ENCODE peak calls at places on chromosomes 16 and 17, in five cellular contexts. M is astrocyte of the spinal cord, Z is NT2/D1, L is AG04450, G is HCT116. U is an unnamed sample.

GRCh38 chr17:21090889-21091618 is 35.7 kb upstream of the DHRS7B start:
- DNase-seq in G (no peak), M (no peak), L (no peak), Z (no peak), U (peak; percentile 42)

GRCh38 chr17:56835259-56835575 is 1.3 kb downstream of the DGKE start:
- DNase-seq in Z (no peak), L (no peak), M (no peak), G (no peak), U (no peak)

GRCh38 chr16:75065808-75066149 is 50.8 kb downstream of the LDHD start:
- DNase-seq in G (no peak), M (no peak), Z (no peak), L (no peak), U (no peak)

GRCh38 chr16:73176577-73177013 is 128.7 kb upstream of the ZFHX3 start:
- DNase-seq in M (peak; percentile 82), L (peak; percentile 70), Z (no peak), G (peak; percentile 48), U (peak; percentile 93)

GRCh38 chr17:5042152-5043022 is 7.2 kb upstream of the SLC52A1 start:
- DNase-seq in Z (no peak), M (no peak), L (no peak), G (no peak), U (no peak)

GRCh38 chr17:53659181-53659580 is 163.5 kb upstream of the KIF2B start:
- DNase-seq in Z (no peak), M (no peak), L (no peak), G (no peak), U (no peak)

GRCh38 chr17:71184716-71185115 is 936.1 kb upstream of the SOX9 start:
- DNase-seq in G (no peak), M (no peak), Z (no peak), L (no peak), U (no peak)

GRCh38 chr17:77613181-77613580 is 345.3 kb upstream of the TNRC6C start:
- DNase-seq in M (no peak), G (no peak), Z (no peak), L (no peak), U (no peak)

GRCh38 chr17:27860971-27861669 is 32.0 kb downstream of the LYRM9 start:
- DNase-seq in G (no peak), Z (no peak), M (no peak), L (no peak), U (no peak)

GRCh38 chr17:61011269-61011668 is 333.6 kb downstream of the BCAS3 start:
- DNase-seq in G (no peak), L (no peak), M (no peak), Z (no peak), U (no peak)

GRCh38 chr17:72609501-72609900 is 483.0 kb downstream of the SLC39A11 start:
- DNase-seq in M (peak; percentile 70), G (peak; percentile 86), L (no peak), Z (no peak), U (no peak)

GRCh38 chr16:466651-467050 is 41.2 kb downstream of the RAB11FIP3 start:
- DNase-seq in Z (no peak), L (no peak), M (no peak), G (no peak), U (no peak)

GRCh38 chr17:60421273-60422161 is 772 bp upstream of the CHCT1 start:
- DNase-seq in Z (peak; percentile 44), G (no peak), M (peak; percentile 51), L (no peak), U (peak; percentile 55)

GRCh38 chr17:2980904-2981246 is 82.5 kb downstream of the OR1D5 start:
- DNase-seq in G (no peak), M (no peak), L (no peak), Z (no peak), U (no peak)

GRCh38 chr17:57541472-57542394 is 203.4 kb downstream of the CCDC182 start:
- DNase-seq in G (peak; percentile 50), Z (no peak), L (no peak), M (peak; percentile 58), U (peak; percentile 81)

GRCh38 chr16:17223576-17223975 is 247.2 kb downstream of the XYLT1 start:
- DNase-seq in L (no peak), M (no peak), Z (no peak), G (no peak), U (no peak)

GRCh38 chr17:39166437-39167335 is 725 bp upstream of the ARL5C start:
- DNase-seq in G (no peak), Z (no peak), L (no peak), M (no peak), U (no peak)

GRCh38 chr17:61185385-61185784 is 214.3 kb upstream of the TBX2 start:
- DNase-seq in Z (no peak), L (no peak), G (no peak), M (no peak), U (no peak)

GRCh38 chr17:75753514-75754377 is 11.2 kb downstream of the GALK1 start:
- DNase-seq in M (peak; percentile 50), L (no peak), Z (no peak), G (no peak), U (peak; percentile 71)

GRCh38 chr16:74724820-74725549 is 24.3 kb upstream of the MLKL start:
- DNase-seq in L (peak; percentile 44), Z (no peak), M (peak; percentile 69), G (no peak), U (peak; percentile 76)

GRCh38 chr17:74126179-74126900 is 77.1 kb upstream of the RPL38 start:
- DNase-seq in M (no peak), Z (no peak), G (no peak), L (no peak), U (no peak)

GRCh38 chr17:64282753-64283080 is 19.7 kb upstream of the TEX2 start:
- DNase-seq in G (no peak), M (no peak), Z (no peak), L (no peak), U (no peak)

GRCh38 chr16:592518-593306 is 2.8 kb downstream of the RAB40C start:
- DNase-seq in M (no peak), Z (no peak), G (no peak), L (no peak), U (peak; percentile 83)

GRCh38 chr17:68184141-68184571 is 63.7 kb upstream of the AMZ2 start:
- DNase-seq in G (no peak), L (no peak), M (peak; percentile 23), Z (no peak), U (peak; percentile 58)

GRCh38 chr16:54936979-54937672 is 6.5 kb downstream of the IRX5 start:
- DNase-seq in L (no peak), G (no peak), Z (no peak), M (peak; percentile 74), U (peak; percentile 30)

GRCh38 chr16:54935411-54936085 is 4.9 kb downstream of the IRX5 start:
- DNase-seq in M (peak; percentile 48), Z (no peak), L (no peak), G (no peak), U (no peak)

GRCh38 chr16:54937673-54938350 is 7.1 kb downstream of the IRX5 start:
- DNase-seq in G (no peak), Z (no peak), M (no peak), L (no peak), U (no peak)

GRCh38 chr16:54934536-54935410 is 4.1 kb downstream of the IRX5 start:
- DNase-seq in L (no peak), G (no peak), Z (no peak), M (peak; percentile 60), U (no peak)

DNA sequence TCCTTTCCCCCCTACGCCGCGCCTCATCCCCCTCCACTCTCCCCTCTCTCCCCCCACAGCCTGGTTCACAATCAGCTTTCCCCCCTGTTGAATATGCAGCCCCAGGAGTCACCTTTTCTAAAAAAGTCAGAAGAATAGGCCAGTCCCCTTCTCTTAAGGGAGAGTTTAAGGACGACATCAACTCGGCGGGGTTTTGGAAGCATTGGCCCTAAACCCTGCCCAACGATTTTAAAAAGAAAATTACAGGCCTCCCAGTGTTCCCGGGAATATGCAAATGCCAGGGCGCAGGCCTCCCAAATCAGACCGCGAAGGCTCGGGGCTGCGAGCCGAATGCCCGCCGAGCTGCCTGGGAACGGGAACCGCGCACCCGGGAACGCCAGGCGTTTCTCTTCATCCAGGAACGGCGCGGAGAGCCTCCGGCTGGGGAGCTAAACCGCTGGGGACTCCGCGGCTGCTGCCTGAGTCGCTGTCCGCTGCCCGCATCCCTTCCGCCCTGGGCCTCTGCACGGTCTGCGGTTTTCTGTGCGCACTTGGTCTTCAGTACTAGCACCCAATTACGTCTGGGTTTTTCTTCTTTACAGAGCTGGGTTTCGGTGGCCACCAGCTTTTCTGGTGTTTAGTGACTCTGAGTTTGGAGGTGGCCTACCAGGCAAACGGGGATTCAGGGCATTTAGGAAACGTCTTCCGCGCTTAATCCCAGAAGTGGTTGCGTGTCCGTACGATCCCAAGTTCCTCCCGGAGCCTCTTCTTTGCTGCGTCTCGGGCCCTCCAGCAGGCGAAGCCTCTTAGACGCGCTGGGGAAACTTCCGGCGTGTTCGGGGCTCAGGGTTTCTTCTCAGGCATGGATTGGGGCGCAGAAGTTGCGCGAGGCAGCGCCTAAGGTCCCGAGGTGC is 5.7 kb downstream of the IRX5 start:
- DNase-seq in Z (no peak), M (peak; percentile 54), L (no peak), G (no peak), U (peak; percentile 40)
- H3K4me3 ChIP-seq in Z (peak overlapping the region; percentile 44), M (peak overlapping the region; percentile 32), L (no peak overlapping the region), G (no peak overlapping the region), U (no peak overlapping the region)

GRCh38 chr16:54926166-54926838 is 4.4 kb upstream of the IRX5 start:
- DNase-seq in Z (no peak), L (no peak), G (no peak), M (peak; percentile 74), U (peak; percentile 58)
- H3K4me3 ChIP-seq in Z (no peak overlapping the region), L (no peak overlapping the region), G (no peak overlapping the region), M (no peak overlapping the region), U (no peak overlapping the region)

GRCh38 chr16:14611660-14612059 is 18.4 kb downstream of the PARN start:
- DNase-seq in M (no peak), G (no peak), Z (no peak), L (no peak), U (no peak)

GRCh38 chr16:14606102-14606501 is 24.0 kb downstream of the PARN start:
- DNase-seq in L (no peak), Z (no peak), G (no peak), M (no peak), U (no peak)

GRCh38 chr16:14609716-14610115 is 20.3 kb downstream of the PARN start:
- DNase-seq in Z (no peak), G (no peak), M (no peak), L (no peak), U (no peak)

GRCh38 chr16:14608604-14609003 is 21.5 kb downstream of the PARN start:
- DNase-seq in G (no peak), Z (no peak), M (no peak), L (no peak), U (no peak)

DNA sequence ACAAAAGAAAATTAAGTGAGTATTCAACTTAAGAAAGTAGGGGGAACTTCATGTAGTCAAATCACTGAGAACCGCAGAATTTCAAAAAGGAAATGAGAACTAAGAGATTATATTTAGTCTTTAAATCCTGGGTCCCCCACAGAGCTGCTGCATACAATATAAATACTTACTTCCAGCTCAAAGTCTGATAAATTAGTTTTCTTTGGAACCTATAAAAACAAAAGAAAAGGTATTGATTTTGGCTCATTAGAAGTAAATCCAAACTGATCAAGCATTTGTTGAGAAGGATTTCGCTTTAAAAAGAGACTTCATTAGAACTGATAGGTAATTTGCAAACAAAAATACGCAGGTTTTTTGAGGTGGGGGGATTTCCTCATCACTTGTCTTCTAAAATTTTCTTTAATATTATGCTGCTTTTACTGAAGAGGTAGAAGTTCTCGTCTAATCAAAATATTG is 21.9 kb downstream of the PARN start:
- DNase-seq in L (no peak), Z (no peak), M (no peak), G (no peak), U (no peak)
- H3K4me3 ChIP-seq in L (no peak overlapping the region), Z (no peak overlapping the region), M (no peak overlapping the region), G (no peak overlapping the region), U (no peak overlapping the region)

DNA sequence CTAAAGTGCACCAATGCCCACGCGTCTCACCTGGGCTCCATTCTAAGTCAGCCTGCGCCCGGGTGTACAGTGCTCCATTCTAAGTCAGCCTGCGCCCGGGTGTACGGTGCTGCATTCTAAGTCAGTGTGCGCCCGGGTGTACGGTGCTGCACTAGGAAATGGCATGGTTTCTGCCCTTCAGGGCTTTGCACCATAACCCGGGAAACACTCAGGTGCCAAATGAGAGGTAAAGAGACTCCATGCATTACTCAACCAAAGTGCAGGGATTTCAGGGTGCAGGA is 29.2 kb upstream of the FASN start:
- DNase-seq in G (no peak), Z (no peak), L (no peak), M (no peak), U (no peak)
- H3K4me3 ChIP-seq in G (no peak overlapping the region), Z (no peak overlapping the region), L (no peak overlapping the region), M (no peak overlapping the region), U (no peak overlapping the region)

U was measured in choroid plexus epithelial cell.